ENCODE peak calls at places on chromosomes 2 and 18, in six cellular contexts. One of them, this sample, is unnamed.

GRCh38 chr2:8203354-8203753 is 478.5 kb upstream of the ID2 start:
- DNase-seq in WTC11: no peak
- DNase-seq in H1: no peak
- DNase-seq in A549: no peak
- DNase-seq in endothelial cell of umbilical vein: no peak
- DNase-seq in HepG2: no peak
- DNase-seq in this sample: no peak

GRCh38 chr2:201148434-201148833 is 32.5 kb downstream of the CFLAR start:
- DNase-seq in WTC11: no peak
- DNase-seq in H1: no peak
- DNase-seq in A549: no peak
- DNase-seq in endothelial cell of umbilical vein: no peak
- DNase-seq in HepG2: no peak
- DNase-seq in this sample: peak

GRCh38 chr18:12907258-12907925 is 23.4 kb upstream of the PTPN2 start:
- DNase-seq in WTC11: no peak
- DNase-seq in H1: no peak
- DNase-seq in A549: no peak
- DNase-seq in endothelial cell of umbilical vein: peak
- DNase-seq in HepG2: no peak
- DNase-seq in this sample: no peak

GRCh38 chr18:57210101-57210661 is 63.3 kb downstream of the BOD1L2 start:
- DNase-seq in WTC11: peak
- DNase-seq in H1: peak
- DNase-seq in A549: peak
- DNase-seq in endothelial cell of umbilical vein: peak
- DNase-seq in HepG2: peak
- DNase-seq in this sample: no peak

GRCh38 chr2:128498086-128498485 is 179.4 kb upstream of the HS6ST1 start:
- DNase-seq in WTC11: no peak
- DNase-seq in H1: no peak
- DNase-seq in A549: no peak
- DNase-seq in endothelial cell of umbilical vein: no peak
- DNase-seq in HepG2: no peak
- DNase-seq in this sample: no peak

GRCh38 chr2:102473020-102473419 is at the start of gene SLC9A4:
- DNase-seq in WTC11: peak
- DNase-seq in H1: no peak
- DNase-seq in A549: peak
- DNase-seq in endothelial cell of umbilical vein: peak
- DNase-seq in HepG2: peak
- DNase-seq in this sample: peak

GRCh38 chr2:1736997-1737480 is 7.3 kb downstream of the PXDN start:
- DNase-seq in WTC11: no peak
- DNase-seq in H1: no peak
- DNase-seq in A549: no peak
- DNase-seq in endothelial cell of umbilical vein: no peak
- DNase-seq in HepG2: no peak
- DNase-seq in this sample: no peak

GRCh38 chr2:54572636-54573531 is 116.8 kb downstream of the SPTBN1 start:
- DNase-seq in WTC11: no peak
- DNase-seq in H1: no peak
- DNase-seq in A549: no peak
- DNase-seq in endothelial cell of umbilical vein: peak
- DNase-seq in HepG2: no peak
- DNase-seq in this sample: no peak

GRCh38 chr2:152037711-152038110 is 61.1 kb downstream of the CACNB4 start:
- DNase-seq in WTC11: no peak
- DNase-seq in H1: no peak
- DNase-seq in A549: no peak
- DNase-seq in endothelial cell of umbilical vein: no peak
- DNase-seq in HepG2: no peak
- DNase-seq in this sample: no peak

GRCh38 chr2:8849322-8849721 is 11.9 kb upstream of the KIDINS220 start:
- DNase-seq in WTC11: no peak
- DNase-seq in H1: no peak
- DNase-seq in A549: no peak
- DNase-seq in endothelial cell of umbilical vein: no peak
- DNase-seq in HepG2: no peak
- DNase-seq in this sample: no peak

GRCh38 chr2:222703866-222704265 is 32.4 kb downstream of the MOGAT1 start:
- DNase-seq in WTC11: no peak
- DNase-seq in H1: no peak
- DNase-seq in A549: no peak
- DNase-seq in endothelial cell of umbilical vein: peak
- DNase-seq in HepG2: no peak
- DNase-seq in this sample: no peak
- TF ChIP-seq JUN in WTC11: no peak
- TF ChIP-seq JUN in H1: no peak
- TF ChIP-seq JUN in A549: no peak
- TF ChIP-seq JUN in endothelial cell of umbilical vein: no peak
- TF ChIP-seq JUN in HepG2: no peak
- TF ChIP-seq JUN in this sample: no peak

GRCh38 chr18:41751161-41751560 is 203.9 kb upstream of the PIK3C3 start:
- DNase-seq in WTC11: no peak
- DNase-seq in H1: no peak
- DNase-seq in A549: no peak
- DNase-seq in endothelial cell of umbilical vein: no peak
- DNase-seq in HepG2: no peak
- DNase-seq in this sample: no peak
- TF ChIP-seq JUN in WTC11: no peak
- TF ChIP-seq JUN in H1: no peak
- TF ChIP-seq JUN in A549: no peak
- TF ChIP-seq JUN in endothelial cell of umbilical vein: no peak
- TF ChIP-seq JUN in HepG2: no peak
- TF ChIP-seq JUN in this sample: no peak

GRCh38 chr18:5298156-5298852 is 2.8 kb upstream of the ZBTB14 start:
- DNase-seq in WTC11: no peak
- DNase-seq in H1: no peak
- DNase-seq in A549: no peak
- DNase-seq in endothelial cell of umbilical vein: no peak
- DNase-seq in HepG2: peak
- DNase-seq in this sample: no peak
- TF ChIP-seq JUN in WTC11: no peak
- TF ChIP-seq JUN in H1: no peak
- TF ChIP-seq JUN in A549: no peak
- TF ChIP-seq JUN in endothelial cell of umbilical vein: no peak
- TF ChIP-seq JUN in HepG2: no peak
- TF ChIP-seq JUN in this sample: no peak

GRCh38 chr2:240141736-240142135 is 1.3 kb upstream of the OTOS start:
- DNase-seq in WTC11: no peak
- DNase-seq in H1: no peak
- DNase-seq in A549: no peak
- DNase-seq in endothelial cell of umbilical vein: no peak
- DNase-seq in HepG2: no peak
- DNase-seq in this sample: no peak
- TF ChIP-seq JUN in WTC11: no peak
- TF ChIP-seq JUN in H1: no peak
- TF ChIP-seq JUN in A549: no peak
- TF ChIP-seq JUN in endothelial cell of umbilical vein: no peak
- TF ChIP-seq JUN in HepG2: no peak
- TF ChIP-seq JUN in this sample: no peak